ENCODE peak calls at places on chromosomes 4 and X, in five cellular contexts. Q is GM12878, E is GM12891, Y is K562, S is H1. O is an unnamed sample.

GRCh38 chrX:11472879-11473278 is 179.7 kb downstream of the AMELX start:
- DNase-seq in Q (no peak), E (no peak), Y (no peak), S (no peak), O (no peak)

GRCh38 chr4:98516042-98516440 is 142.4 kb downstream of the TSPAN5 start:
- DNase-seq in Q (no peak), E (no peak), Y (peak; percentile 51), S (no peak), O (no peak)

GRCh38 chr4:7691061-7691460 is 248.6 kb downstream of the AFAP1 start:
- DNase-seq in Q (no peak), E (no peak), Y (no peak), S (no peak), O (no peak)

GRCh38 chrX:103792916-103793540 is 16.4 kb downstream of the PLP1 start:
- DNase-seq in Q (no peak), E (no peak), Y (no peak), S (no peak), O (no peak)

GRCh38 chr4:156771171-156771837 is 200.3 kb downstream of the PDGFC start:
- DNase-seq in Q (no peak), E (no peak), Y (no peak), S (no peak), O (no peak)

GRCh38 chr4:137543198-137543597 is 10.9 kb upstream of the PCDH18 start:
- DNase-seq in Q (no peak), E (no peak), Y (no peak), S (no peak), O (no peak)

GRCh38 chrX:129701624-129702069 is 37.1 kb upstream of the XPNPEP2 start:
- DNase-seq in Q (no peak), E (no peak), Y (no peak), S (no peak), O (no peak)

GRCh38 chrX:108642273-108642628 is 94.1 kb downstream of the IRS4 start:
- DNase-seq in Q (no peak), E (no peak), Y (no peak), S (no peak), O (no peak)

GRCh38 chr4:122525865-122526264 is 69.3 kb upstream of the IL2 start:
- DNase-seq in Q (no peak), E (no peak), Y (no peak), S (no peak), O (no peak)

GRCh38 chrX:137033774-137034507 is at the start of gene GPR101:
- DNase-seq in Q (no peak), E (no peak), Y (no peak), S (no peak), O (no peak)

GRCh38 chr4:1300466-1301455 is 11.1 kb downstream of the MAEA start:
- DNase-seq in Q (no peak), E (no peak), Y (no peak), S (no peak), O (no peak)

GRCh38 chr4:8200302-8200975 is 1.3 kb downstream of the SH3TC1 start:
- DNase-seq in Q (no peak), E (no peak), Y (peak; percentile 47), S (no peak), O (no peak)

GRCh38 chr4:54213812-54214211 is 15.3 kb upstream of the PDGFRA start:
- DNase-seq in Q (no peak), E (no peak), Y (no peak), S (no peak), O (no peak)

GRCh38 chr4:87038837-87039715 is 104.3 kb downstream of the AFF1 start:
- DNase-seq in Q (no peak), E (no peak), Y (no peak), S (peak; percentile 51), O (no peak)

GRCh38 chrX:30889147-30890125 is at the start of gene TAB3:
- DNase-seq in Q (peak; percentile 89), E (peak; percentile 57), Y (peak; percentile 96), S (peak; percentile 82), O (peak; percentile 27)

GRCh38 chrX:10447577-10448214 is 172.7 kb downstream of the MID1 start:
- DNase-seq in Q (no peak), E (no peak), Y (no peak), S (no peak), O (no peak)

GRCh38 chrX:134688839-134689238 is 30.6 kb upstream of the PLAC1 start:
- DNase-seq in Q (no peak), E (no peak), Y (no peak), S (no peak), O (no peak)

GRCh38 chr4:1404573-1405248 is 1.5 kb downstream of the NKX1-1 start:
- DNase-seq in Q (no peak), E (no peak), Y (no peak), S (no peak), O (peak; percentile 29)

GRCh38 chrX:48934581-48935331 is 15.9 kb upstream of the PIM2 start:
- DNase-seq in Q (no peak), E (no peak), Y (no peak), S (no peak), O (no peak)

GRCh38 chrX:48937065-48937907 is 18.5 kb upstream of the PIM2 start:
- DNase-seq in Q (peak; percentile 79), E (no peak), Y (peak; percentile 93), S (peak; percentile 52), O (peak; percentile 49)

GRCh38 chrX:48933757-48934156 is 14.9 kb upstream of the PIM2 start:
- DNase-seq in Q (no peak), E (no peak), Y (no peak), S (no peak), O (no peak)

GRCh38 chrX:48938721-48939416 is 18.5 kb downstream of the OTUD5 start:
- DNase-seq in Q (peak; percentile 84), E (no peak), Y (no peak), S (no peak), O (no peak)

GRCh38 chrX:48936429-48937064 is 17.7 kb upstream of the PIM2 start:
- DNase-seq in Q (no peak), E (no peak), Y (no peak), S (no peak), O (no peak)
- TF ChIP-seq TAF1 in Q (no peak), E (no peak), Y (no peak), S (no peak), O (no peak)

DNA sequence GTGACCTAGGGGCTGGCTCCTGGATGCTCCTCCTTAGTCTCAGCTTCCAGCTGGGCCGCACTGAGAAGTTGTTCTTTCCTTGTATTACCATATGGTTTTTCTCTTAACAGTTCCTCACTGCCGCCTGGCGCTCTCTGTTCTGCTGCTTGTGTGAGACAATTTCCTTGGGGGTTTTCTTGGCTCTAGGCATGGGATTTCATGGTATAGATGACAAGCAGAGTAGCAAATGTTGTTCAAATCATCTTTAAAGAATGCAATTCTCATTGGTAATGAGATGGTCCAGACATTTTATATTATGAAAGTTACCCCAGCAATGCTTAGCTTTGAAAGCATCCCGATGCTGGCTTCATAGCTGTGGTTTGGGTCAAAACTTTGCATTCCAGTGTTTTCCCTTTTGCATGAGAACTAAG is 37.6 kb downstream of the SEPTIN11 start:
- DNase-seq in Q (no peak), E (no peak), Y (no peak), S (no peak), O (no peak)
- TF ChIP-seq POLR2A in Q (no peak), E (no peak), Y (no peak), S (no peak), O (no peak)

GRCh38 chr4:150209140-150209829 is 131.0 kb downstream of the DCLK2 start:
- DNase-seq in Q (no peak), E (peak; percentile 14), Y (peak; percentile 59), S (peak; percentile 66), O (no peak)
- TF ChIP-seq TAF1 in Q (no peak), E (no peak), Y (no peak), S (no peak), O (no peak)

GRCh38 chr4:56466910-56467283 is 520 bp upstream of the SRP72 start:
- DNase-seq in Q (no peak), E (no peak), Y (peak; percentile 17), S (no peak), O (no peak)
- TF ChIP-seq POLR2A in Q (no peak), E (no peak), Y (no peak), S (no peak), O (no peak)

DNA sequence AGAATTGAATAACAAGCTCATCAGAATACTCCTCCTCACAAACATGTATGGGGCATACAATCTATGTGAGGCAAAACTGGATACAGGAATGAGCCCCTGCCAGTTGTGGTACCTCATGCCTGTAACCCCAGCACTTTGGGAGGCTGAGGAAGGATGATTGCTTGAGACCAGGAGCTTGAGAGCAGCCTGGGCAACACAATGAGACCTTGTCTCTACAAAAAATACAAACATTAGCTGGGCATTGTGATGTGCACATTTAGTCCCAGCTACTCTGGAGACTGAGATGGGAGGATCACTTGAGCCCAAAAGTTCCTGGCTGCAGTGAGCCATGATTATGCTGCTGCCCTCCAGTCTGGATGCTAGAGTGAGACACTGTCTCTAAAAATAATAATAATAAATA is 611.0 kb downstream of the NLGN4X start:
- DNase-seq in Q (no peak), E (no peak), Y (no peak), S (no peak), O (no peak)
- TF ChIP-seq TAF1 in Q (no peak), E (no peak), Y (no peak), S (no peak), O (no peak)

GRCh38 chr4:186727149-186727976 is 3.7 kb upstream of the FAT1 start:
- DNase-seq in Q (no peak), E (no peak), Y (no peak), S (no peak), O (no peak)

GRCh38 chr4:186727977-186728519 is 4.4 kb upstream of the FAT1 start:
- DNase-seq in Q (no peak), E (no peak), Y (peak; percentile 17), S (no peak), O (no peak)

GRCh38 chr4:186726150-186726439 is 2.4 kb upstream of the FAT1 start:
- DNase-seq in Q (no peak), E (peak; percentile 13), Y (no peak), S (no peak), O (no peak)

GRCh38 chr4:186725422-186726149 is 1.9 kb upstream of the FAT1 start:
- DNase-seq in Q (no peak), E (peak; percentile 7), Y (peak; percentile 82), S (peak; percentile 78), O (no peak)

GRCh38 chr4:186726440-186727148 is 2.9 kb upstream of the FAT1 start:
- DNase-seq in Q (no peak), E (no peak), Y (peak; percentile 70), S (peak; percentile 93), O (no peak)
- TF ChIP-seq POLR2A in Q (no peak), E (no peak), Y (no peak), S (peak; percentile 54), O (no peak)